ENCODE peak calls at places on chromosomes 12 and 14, in six cellular contexts. One of them, this sample, is unnamed.
A peak's percentile ranks its signal among the peaks of the same experiment; 100 is the strongest.

GRCh38 chr12:84136862-84137367 is 775.7 kb downstream of the SLC6A15 start:
- DNase-seq in cardiac muscle cell: peak; percentile 14
- DNase-seq in fibroblast of lung: peak; percentile 24
- DNase-seq in gastrocnemius medialis: no peak
- DNase-seq in astrocyte: peak; percentile 9
- DNase-seq in mammary epithelial cell: peak; percentile 39
- DNase-seq in this sample: no peak

GRCh38 chr12:108570743-108571603 is 8.6 kb downstream of the ISCU start:
- DNase-seq in cardiac muscle cell: peak; percentile 75
- DNase-seq in fibroblast of lung: no peak
- DNase-seq in gastrocnemius medialis: peak; percentile 7
- DNase-seq in astrocyte: no peak
- DNase-seq in mammary epithelial cell: no peak
- DNase-seq in this sample: peak; percentile 38

GRCh38 chr14:100544506-100545141 is 42.6 kb downstream of the BEGAIN start:
- DNase-seq in cardiac muscle cell: no peak
- DNase-seq in fibroblast of lung: no peak
- DNase-seq in gastrocnemius medialis: no peak
- DNase-seq in astrocyte: no peak
- DNase-seq in mammary epithelial cell: no peak
- DNase-seq in this sample: no peak

GRCh38 chr14:53409289-53409688 is 256.2 kb upstream of the DDHD1 start:
- DNase-seq in cardiac muscle cell: no peak
- DNase-seq in fibroblast of lung: no peak
- DNase-seq in gastrocnemius medialis: no peak
- DNase-seq in astrocyte: no peak
- DNase-seq in mammary epithelial cell: no peak
- DNase-seq in this sample: no peak

GRCh38 chr14:80498533-80498932 is 287.2 kb upstream of the DIO2 start:
- DNase-seq in cardiac muscle cell: no peak
- DNase-seq in fibroblast of lung: no peak
- DNase-seq in gastrocnemius medialis: no peak
- DNase-seq in astrocyte: no peak
- DNase-seq in mammary epithelial cell: no peak
- DNase-seq in this sample: no peak

GRCh38 chr12:92029902-92030586 is 115.6 kb downstream of the BTG1 start:
- DNase-seq in cardiac muscle cell: no peak
- DNase-seq in fibroblast of lung: no peak
- DNase-seq in gastrocnemius medialis: no peak
- DNase-seq in astrocyte: no peak
- DNase-seq in mammary epithelial cell: no peak
- DNase-seq in this sample: no peak

GRCh38 chr12:57940915-57941164 is 527 bp upstream of the ATP23 start:
- DNase-seq in cardiac muscle cell: no peak
- DNase-seq in fibroblast of lung: no peak
- DNase-seq in gastrocnemius medialis: no peak
- DNase-seq in astrocyte: no peak
- DNase-seq in mammary epithelial cell: no peak
- DNase-seq in this sample: no peak

GRCh38 chr14:49173765-49174373 is 412.3 kb downstream of the RPS29 start:
- DNase-seq in cardiac muscle cell: peak; percentile 82
- DNase-seq in fibroblast of lung: peak; percentile 59
- DNase-seq in gastrocnemius medialis: no peak
- DNase-seq in astrocyte: peak; percentile 51
- DNase-seq in mammary epithelial cell: peak; percentile 43
- DNase-seq in this sample: no peak

GRCh38 chr12:13062669-13063068 is 18.5 kb downstream of the FAM234B start:
- DNase-seq in cardiac muscle cell: no peak
- DNase-seq in fibroblast of lung: no peak
- DNase-seq in gastrocnemius medialis: no peak
- DNase-seq in astrocyte: no peak
- DNase-seq in mammary epithelial cell: no peak
- DNase-seq in this sample: no peak

GRCh38 chr12:127987199-127987901 is 279.6 kb upstream of the TMEM132C start:
- DNase-seq in cardiac muscle cell: no peak
- DNase-seq in fibroblast of lung: peak; percentile 78
- DNase-seq in gastrocnemius medialis: no peak
- DNase-seq in astrocyte: peak; percentile 72
- DNase-seq in mammary epithelial cell: no peak
- DNase-seq in this sample: no peak

GRCh38 chr12:101166866-101167265 is 43.2 kb downstream of the SLC5A8 start:
- DNase-seq in cardiac muscle cell: no peak
- DNase-seq in fibroblast of lung: no peak
- DNase-seq in gastrocnemius medialis: no peak
- DNase-seq in astrocyte: no peak
- DNase-seq in mammary epithelial cell: no peak
- DNase-seq in this sample: no peak

GRCh38 chr12:61993734-61994345 is 266.4 kb upstream of the USP15 start:
- DNase-seq in cardiac muscle cell: peak; percentile 3
- DNase-seq in fibroblast of lung: no peak
- DNase-seq in gastrocnemius medialis: no peak
- DNase-seq in astrocyte: no peak
- DNase-seq in mammary epithelial cell: peak; percentile 32
- DNase-seq in this sample: no peak

GRCh38 chr12:119704065-119704747 is 36.3 kb downstream of the PRKAB1 start:
- DNase-seq in cardiac muscle cell: no peak
- DNase-seq in fibroblast of lung: peak; percentile 38
- DNase-seq in gastrocnemius medialis: peak; percentile 44
- DNase-seq in astrocyte: peak; percentile 18
- DNase-seq in mammary epithelial cell: no peak
- DNase-seq in this sample: no peak

GRCh38 chr14:93056840-93057585 is 58.7 kb downstream of the ITPK1 start:
- DNase-seq in cardiac muscle cell: no peak
- DNase-seq in fibroblast of lung: no peak
- DNase-seq in gastrocnemius medialis: no peak
- DNase-seq in astrocyte: no peak
- DNase-seq in mammary epithelial cell: no peak
- DNase-seq in this sample: no peak

GRCh38 chr12:111557271-111558106 is 41.6 kb downstream of the ATXN2 start:
- DNase-seq in cardiac muscle cell: peak; percentile 24
- DNase-seq in fibroblast of lung: peak; percentile 73
- DNase-seq in gastrocnemius medialis: no peak
- DNase-seq in astrocyte: peak; percentile 69
- DNase-seq in mammary epithelial cell: peak; percentile 36
- DNase-seq in this sample: no peak

GRCh38 chr14:90642239-90642717 is 174.0 kb downstream of the TTC7B start:
- DNase-seq in cardiac muscle cell: peak; percentile 67
- DNase-seq in fibroblast of lung: peak; percentile 73
- DNase-seq in gastrocnemius medialis: no peak
- DNase-seq in astrocyte: peak; percentile 69
- DNase-seq in mammary epithelial cell: no peak
- DNase-seq in this sample: no peak

GRCh38 chr12:78189656-78190055 is 359.0 kb downstream of the NAV3 start:
- DNase-seq in cardiac muscle cell: no peak
- DNase-seq in fibroblast of lung: peak; percentile 49
- DNase-seq in gastrocnemius medialis: no peak
- DNase-seq in astrocyte: no peak
- DNase-seq in mammary epithelial cell: no peak
- DNase-seq in this sample: no peak

GRCh38 chr14:65867333-65867732 is 454.8 kb downstream of the FUT8 start:
- DNase-seq in cardiac muscle cell: no peak
- DNase-seq in fibroblast of lung: no peak
- DNase-seq in gastrocnemius medialis: no peak
- DNase-seq in astrocyte: no peak
- DNase-seq in mammary epithelial cell: no peak
- DNase-seq in this sample: no peak

GRCh38 chr14:65866906-65867305 is 454.4 kb downstream of the FUT8 start:
- DNase-seq in cardiac muscle cell: peak; percentile 16
- DNase-seq in fibroblast of lung: no peak
- DNase-seq in gastrocnemius medialis: no peak
- DNase-seq in astrocyte: no peak
- DNase-seq in mammary epithelial cell: no peak
- DNase-seq in this sample: no peak

GRCh38 chr14:65864993-65865392 is 452.5 kb downstream of the FUT8 start:
- DNase-seq in cardiac muscle cell: no peak
- DNase-seq in fibroblast of lung: no peak
- DNase-seq in gastrocnemius medialis: no peak
- DNase-seq in astrocyte: no peak
- DNase-seq in mammary epithelial cell: no peak
- DNase-seq in this sample: no peak

GRCh38 chr14:65866422-65866821 is 453.9 kb downstream of the FUT8 start:
- DNase-seq in cardiac muscle cell: peak; percentile 11
- DNase-seq in fibroblast of lung: no peak
- DNase-seq in gastrocnemius medialis: no peak
- DNase-seq in astrocyte: no peak
- DNase-seq in mammary epithelial cell: no peak
- DNase-seq in this sample: no peak

DNA sequence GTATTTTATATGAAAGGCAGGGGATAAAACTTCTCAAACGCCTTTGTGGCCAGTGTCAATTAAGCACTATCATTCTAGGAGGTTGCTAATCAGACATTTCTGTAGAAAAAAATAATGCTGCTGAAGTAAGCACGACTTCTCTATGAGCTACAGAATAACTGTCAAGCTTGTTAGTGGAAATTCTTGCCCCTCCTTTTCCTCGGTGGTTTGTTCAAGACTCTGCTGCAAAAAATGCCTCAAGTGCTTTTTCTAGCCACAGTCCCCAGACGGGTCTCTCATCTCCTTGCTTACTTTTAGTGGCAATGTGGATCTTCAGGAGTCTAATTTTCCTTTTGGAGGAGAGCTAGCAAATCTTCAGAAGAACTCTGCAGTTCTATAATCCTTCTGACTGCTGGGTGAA is 452.0 kb downstream of the FUT8 start:
- DNase-seq in cardiac muscle cell: no peak
- DNase-seq in fibroblast of lung: no peak
- DNase-seq in gastrocnemius medialis: no peak
- DNase-seq in astrocyte: no peak
- DNase-seq in mammary epithelial cell: no peak
- DNase-seq in this sample: no peak
- H3K4me3 ChIP-seq in cardiac muscle cell: no peak overlapping the region
- H3K4me3 ChIP-seq in fibroblast of lung: no peak overlapping the region
- H3K4me3 ChIP-seq in gastrocnemius medialis: no peak overlapping the region
- H3K4me3 ChIP-seq in astrocyte: no peak overlapping the region
- H3K4me3 ChIP-seq in mammary epithelial cell: no peak overlapping the region
- H3K4me3 ChIP-seq in this sample: no peak overlapping the region

DNA sequence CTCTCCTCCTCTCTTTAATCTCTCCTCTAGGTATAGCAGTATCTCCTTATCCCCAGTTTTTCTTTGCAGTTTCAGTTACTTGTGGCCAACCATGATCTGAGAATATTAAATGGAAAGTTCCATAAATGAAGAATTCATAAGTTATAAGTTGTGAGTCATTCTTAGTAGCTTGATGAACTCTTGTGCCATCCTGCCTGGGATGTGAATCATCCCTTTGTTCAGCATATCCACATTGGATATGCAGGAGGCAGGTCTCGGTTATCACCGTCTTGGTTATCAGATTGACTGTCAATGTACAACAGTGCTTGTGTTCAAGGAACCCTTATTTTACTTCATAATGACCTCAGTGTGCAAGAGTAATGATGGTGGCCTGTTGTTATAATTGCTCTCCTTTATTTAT is 134.0 kb downstream of the TMEM117 start:
- DNase-seq in cardiac muscle cell: peak; percentile 43
- DNase-seq in fibroblast of lung: peak; percentile 63
- DNase-seq in gastrocnemius medialis: no peak
- DNase-seq in astrocyte: peak; percentile 44
- DNase-seq in mammary epithelial cell: peak; percentile 87
- DNase-seq in this sample: no peak
- H3K27ac ChIP-seq in cardiac muscle cell: no peak overlapping the region
- H3K27ac ChIP-seq in fibroblast of lung: no peak overlapping the region
- H3K27ac ChIP-seq in gastrocnemius medialis: no peak overlapping the region
- H3K27ac ChIP-seq in astrocyte: no peak overlapping the region
- H3K27ac ChIP-seq in mammary epithelial cell: no peak overlapping the region
- H3K27ac ChIP-seq in this sample: no peak overlapping the region

GRCh38 chr12:56723352-56723751 is 1.7 kb downstream of the NACA start:
- DNase-seq in cardiac muscle cell: no peak
- DNase-seq in fibroblast of lung: no peak
- DNase-seq in gastrocnemius medialis: no peak
- DNase-seq in astrocyte: no peak
- DNase-seq in mammary epithelial cell: no peak
- DNase-seq in this sample: no peak

GRCh38 chr12:56724989-56725722 is at the start of gene NACA:
- DNase-seq in cardiac muscle cell: peak; percentile 99
- DNase-seq in fibroblast of lung: peak; percentile 98
- DNase-seq in gastrocnemius medialis: peak; percentile 99
- DNase-seq in astrocyte: peak; percentile 96
- DNase-seq in mammary epithelial cell: peak; percentile 96
- DNase-seq in this sample: peak; percentile 99

GRCh38 chr12:56724660-56724988 is 475 bp downstream of the NACA start:
- DNase-seq in cardiac muscle cell: no peak
- DNase-seq in fibroblast of lung: no peak
- DNase-seq in gastrocnemius medialis: peak; percentile 43
- DNase-seq in astrocyte: no peak
- DNase-seq in mammary epithelial cell: no peak
- DNase-seq in this sample: no peak

GRCh38 chr12:56723889-56724659 is 1.0 kb downstream of the NACA start:
- DNase-seq in cardiac muscle cell: peak; percentile 86
- DNase-seq in fibroblast of lung: peak; percentile 78
- DNase-seq in gastrocnemius medialis: peak; percentile 95
- DNase-seq in astrocyte: peak; percentile 72
- DNase-seq in mammary epithelial cell: peak; percentile 75
- DNase-seq in this sample: peak; percentile 80

DNA sequence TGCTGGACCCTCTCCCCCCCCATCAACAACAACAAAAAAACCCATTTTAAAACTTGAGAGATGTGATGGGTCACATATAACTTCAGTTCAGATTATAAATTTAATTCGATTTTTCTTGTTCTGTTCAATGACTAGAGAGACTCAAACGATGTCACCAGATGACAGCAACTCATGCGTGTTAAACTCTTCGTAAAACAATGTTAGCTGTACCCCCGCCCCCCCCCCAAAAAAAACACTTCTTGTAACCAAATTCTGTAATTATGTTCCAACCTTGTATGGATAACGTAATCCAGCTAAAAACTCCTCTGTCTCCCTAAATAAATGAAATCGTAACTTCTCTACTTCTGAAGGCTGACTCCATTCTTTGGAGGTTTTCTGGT is 614 bp upstream of the NACA start:
- DNase-seq in cardiac muscle cell: no peak
- DNase-seq in fibroblast of lung: no peak
- DNase-seq in gastrocnemius medialis: no peak
- DNase-seq in astrocyte: no peak
- DNase-seq in mammary epithelial cell: no peak
- DNase-seq in this sample: no peak
- H3K4me3 ChIP-seq in cardiac muscle cell: peak overlapping the region; percentile 86
- H3K4me3 ChIP-seq in fibroblast of lung: peak overlapping the region; percentile 86
- H3K4me3 ChIP-seq in gastrocnemius medialis: peak overlapping the region; percentile 85
- H3K4me3 ChIP-seq in astrocyte: peak overlapping the region; percentile 98
- H3K4me3 ChIP-seq in mammary epithelial cell: peak overlapping the region; percentile 99
- H3K4me3 ChIP-seq in this sample: peak overlapping the region; percentile 83

GRCh38 chr12:122726056-122726558 is 4.5 kb downstream of the HCAR1 start:
- DNase-seq in cardiac muscle cell: no peak
- DNase-seq in fibroblast of lung: peak; percentile 63
- DNase-seq in gastrocnemius medialis: no peak
- DNase-seq in astrocyte: peak; percentile 47
- DNase-seq in mammary epithelial cell: peak; percentile 92
- DNase-seq in this sample: no peak

GRCh38 chr12:122729583-122730214 is 945 bp downstream of the HCAR1 start:
- DNase-seq in cardiac muscle cell: no peak
- DNase-seq in fibroblast of lung: no peak
- DNase-seq in gastrocnemius medialis: no peak
- DNase-seq in astrocyte: no peak
- DNase-seq in mammary epithelial cell: peak; percentile 33
- DNase-seq in this sample: no peak

GRCh38 chr12:122722347-122722746 is 5.7 kb upstream of the HCAR3 start:
- DNase-seq in cardiac muscle cell: no peak
- DNase-seq in fibroblast of lung: no peak
- DNase-seq in gastrocnemius medialis: no peak
- DNase-seq in astrocyte: no peak
- DNase-seq in mammary epithelial cell: no peak
- DNase-seq in this sample: no peak

GRCh38 chr12:122724641-122725243 is 5.9 kb downstream of the HCAR1 start:
- DNase-seq in cardiac muscle cell: no peak
- DNase-seq in fibroblast of lung: no peak
- DNase-seq in gastrocnemius medialis: no peak
- DNase-seq in astrocyte: no peak
- DNase-seq in mammary epithelial cell: no peak
- DNase-seq in this sample: no peak

GRCh38 chr12:122725452-122725851 is 5.2 kb downstream of the HCAR1 start:
- DNase-seq in cardiac muscle cell: no peak
- DNase-seq in fibroblast of lung: no peak
- DNase-seq in gastrocnemius medialis: no peak
- DNase-seq in astrocyte: no peak
- DNase-seq in mammary epithelial cell: no peak
- DNase-seq in this sample: no peak
- H3K27ac ChIP-seq in cardiac muscle cell: no peak overlapping the region
- H3K27ac ChIP-seq in fibroblast of lung: no peak overlapping the region
- H3K27ac ChIP-seq in gastrocnemius medialis: no peak overlapping the region
- H3K27ac ChIP-seq in astrocyte: peak overlapping the region; percentile 54
- H3K27ac ChIP-seq in mammary epithelial cell: peak overlapping the region; percentile 90
- H3K27ac ChIP-seq in this sample: no peak overlapping the region